ENCODE peak calls at places on chromosomes 12 and 14, in five cellular contexts. H is PC-9, F is AG10803, M is psoas muscle, C is spleen. U is an unnamed sample.
A peak's percentile ranks its signal among the peaks of the same experiment; 100 is the strongest.

GRCh38 chr12:40784102-40784501 is 91.9 kb downstream of the CNTN1 start:
- DNase-seq in H (no peak), F (no peak), M (no peak), C (no peak), U (no peak)

GRCh38 chr14:56122306-56122705 is 4.1 kb downstream of the PELI2 start:
- DNase-seq in H (no peak), F (peak; percentile 54), M (no peak), C (no peak), U (no peak)

GRCh38 chr12:89247962-89248361 is 104.3 kb downstream of the DUSP6 start:
- DNase-seq in H (no peak), F (peak; percentile 75), M (no peak), C (no peak), U (no peak)

GRCh38 chr14:88995437-88996198 is 171.2 kb downstream of the TTC8 start:
- DNase-seq in H (no peak), F (peak; percentile 100), M (no peak), C (no peak), U (no peak)

GRCh38 chr14:22432348-22432976 is 156.6 kb downstream of the DAD1 start:
- DNase-seq in H (peak; percentile 92), F (peak; percentile 90), M (no peak), C (no peak), U (peak; percentile 65)

GRCh38 chr12:131327521-131328488 is 374.1 kb downstream of the ADGRD1 start:
- DNase-seq in H (no peak), F (no peak), M (no peak), C (no peak), U (no peak)

GRCh38 chr12:55686366-55687010 is 21.2 kb downstream of the ITGA7 start:
- DNase-seq in H (no peak), F (no peak), M (no peak), C (no peak), U (no peak)

GRCh38 chr12:45587877-45588530 is 141.5 kb upstream of the ARID2 start:
- DNase-seq in H (no peak), F (no peak), M (peak; percentile 14), C (no peak), U (peak; percentile 16)

GRCh38 chr14:102630405-102630804 is 38.0 kb downstream of the RCOR1 start:
- DNase-seq in H (no peak), F (no peak), M (no peak), C (no peak), U (no peak)

GRCh38 chr14:54893151-54893760 is 9.4 kb downstream of the GCH1 start:
- DNase-seq in H (peak; percentile 57), F (peak; percentile 54), M (no peak), C (no peak), U (peak; percentile 49)

GRCh38 chr12:78674311-78675085 is 190.1 kb upstream of the SYT1 start:
- DNase-seq in H (no peak), F (peak; percentile 31), M (no peak), C (no peak), U (no peak)

GRCh38 chr14:99100871-99101270 is 171.1 kb downstream of the BCL11B start:
- DNase-seq in H (no peak), F (no peak), M (no peak), C (no peak), U (no peak)

GRCh38 chr14:97523936-97524335 is 726.8 kb downstream of the VRK1 start:
- DNase-seq in H (no peak), F (no peak), M (no peak), C (no peak), U (no peak)

GRCh38 chr12:3097186-3097804 is 20.1 kb downstream of the TSPAN9 start:
- DNase-seq in H (peak; percentile 52), F (no peak), M (peak; percentile 61), C (no peak), U (peak; percentile 49)

GRCh38 chr14:39005044-39005736 is 97.8 kb downstream of the SEC23A start:
- DNase-seq in H (no peak), F (no peak), M (no peak), C (no peak), U (no peak)

GRCh38 chr12:108826115-108826806 is 31.1 kb downstream of the SSH1 start:
- DNase-seq in H (no peak), F (peak; percentile 98), M (peak; percentile 72), C (peak; percentile 82), U (no peak)

GRCh38 chr14:36513012-36513420 is 7.0 kb downstream of the NKX2-1 start:
- DNase-seq in H (no peak), F (no peak), M (no peak), C (no peak), U (no peak)

GRCh38 chr12:19639781-19640180 is 200.5 kb downstream of the AEBP2 start:
- DNase-seq in H (no peak), F (no peak), M (no peak), C (no peak), U (no peak)

GRCh38 chr14:52801014-52801708 is 9.8 kb upstream of the GNPNAT1 start:
- DNase-seq in H (no peak), F (peak; percentile 76), M (peak; percentile 21), C (no peak), U (no peak)

GRCh38 chr12:52362118-52362726 is 5.1 kb downstream of the KRT85 start:
- DNase-seq in H (no peak), F (no peak), M (no peak), C (peak; percentile 62), U (no peak)

GRCh38 chr14:68638056-68638816 is 154.6 kb downstream of the ZFP36L1 start:
- DNase-seq in H (peak; percentile 26), F (no peak), M (no peak), C (peak; percentile 51), U (no peak)

GRCh38 chr14:60757617-60758016 is 23.1 kb downstream of the MNAT1 start:
- DNase-seq in H (peak; percentile 70), F (peak; percentile 83), M (no peak), C (no peak), U (no peak)

DNA sequence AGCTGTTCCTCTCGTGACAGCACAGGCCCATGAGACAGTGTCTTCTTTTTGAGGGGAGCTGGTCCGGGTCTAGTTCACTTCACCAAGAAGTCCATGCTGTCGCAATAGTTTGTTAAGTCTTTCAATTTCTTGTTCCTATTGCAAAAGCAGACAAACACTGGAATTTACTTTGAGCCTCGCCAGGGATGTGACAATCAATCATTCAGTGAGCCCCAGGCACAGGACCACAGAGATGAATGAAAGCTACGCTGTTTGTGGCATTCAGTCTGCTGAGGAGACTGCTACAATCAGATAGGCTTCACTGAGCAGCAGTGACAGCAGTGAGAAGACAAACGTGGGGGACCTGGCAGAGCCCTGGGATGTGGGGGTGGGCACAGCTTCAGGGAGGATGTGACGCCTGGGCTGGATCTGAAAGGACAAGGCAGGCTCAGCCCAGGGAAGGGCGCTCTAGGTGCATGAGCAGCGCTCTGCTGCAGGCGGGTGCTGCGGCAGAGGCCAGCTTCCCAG is 35.5 kb downstream of the TCTN1 start:
- DNase-seq in H (no peak), F (peak; percentile 10), M (no peak), C (no peak), U (no peak)
- TF ChIP-seq CTCF in H (no peak), F (no peak), M (no peak), C (no peak), U (no peak)

DNA sequence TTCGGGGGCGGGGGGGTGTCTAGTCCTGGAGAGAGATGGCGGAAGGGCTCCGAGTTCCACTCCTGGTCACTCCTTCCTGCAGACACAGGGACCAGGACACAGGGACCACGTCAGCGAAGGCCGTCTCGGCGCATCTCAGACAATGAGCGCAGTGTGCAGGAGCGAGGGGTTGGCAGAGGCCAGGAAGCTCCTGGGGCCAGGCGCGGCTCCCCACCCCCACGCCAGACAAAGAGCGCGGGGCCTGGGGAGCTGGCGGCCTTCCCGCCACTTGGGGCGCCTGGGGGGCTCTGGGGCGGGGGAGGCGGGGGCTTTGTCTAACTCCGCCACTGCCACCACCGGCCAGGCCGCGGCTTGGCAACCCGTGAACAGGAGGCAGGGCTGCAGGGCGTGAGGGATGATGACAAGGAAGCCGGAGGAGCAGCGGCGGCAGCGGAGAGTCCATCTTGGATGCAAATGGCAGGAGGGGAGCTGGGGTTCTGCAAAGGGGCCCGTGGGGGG is 2.2 kb downstream of the CDK2AP1 start:
- DNase-seq in H (no peak), F (peak; percentile 71), M (peak; percentile 67), C (peak; percentile 87), U (no peak)
- TF ChIP-seq CTCF in H (no peak), F (no peak), M (no peak), C (no peak), U (no peak)

DNA sequence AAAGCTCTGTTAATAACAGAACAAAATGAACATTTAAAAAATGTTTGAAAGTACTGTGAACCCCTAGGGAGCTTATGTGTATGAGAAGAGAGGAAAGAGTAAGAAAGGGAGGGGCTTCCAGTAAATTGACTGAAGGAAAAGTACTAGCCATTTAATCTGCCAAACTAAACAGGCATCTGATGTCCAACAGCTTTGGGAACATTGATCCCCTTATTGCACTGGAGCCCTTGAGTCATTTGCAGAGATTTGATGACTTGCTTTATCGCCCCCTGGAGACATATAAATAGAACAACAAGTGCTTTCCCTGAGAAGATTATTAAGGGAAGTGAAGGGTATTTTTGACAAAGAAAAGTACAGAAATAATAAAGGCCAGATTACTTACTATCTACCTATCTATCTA is 319.3 kb upstream of the NOVA1 start:
- DNase-seq in H (no peak), F (peak; percentile 53), M (no peak), C (no peak), U (no peak)
- TF ChIP-seq CTCF in H (peak; percentile 23), F (peak; percentile 75), M (no peak), C (no peak), U (no peak)

DNA sequence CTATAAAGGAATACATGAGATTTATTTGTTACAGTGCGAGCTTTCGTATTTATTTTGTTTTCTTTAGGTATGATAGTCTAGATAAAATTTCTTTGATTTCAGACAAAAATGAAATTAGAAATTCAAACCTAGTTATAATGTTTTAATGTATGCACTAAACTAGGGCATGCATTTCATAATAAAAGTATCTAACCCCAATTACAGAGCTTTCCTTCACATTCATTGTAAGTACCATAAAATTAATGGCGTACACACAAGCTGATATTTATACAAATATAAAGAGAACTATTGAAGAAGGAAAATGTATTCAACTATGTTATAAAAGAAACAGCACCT is 120.2 kb downstream of the GXYLT1 start:
- DNase-seq in H (no peak), F (no peak), M (no peak), C (no peak), U (no peak)
- TF ChIP-seq CTCF in H (peak; percentile 15), F (no peak), M (no peak), C (no peak), U (no peak)

U was measured in Calu3.